ENCODE peak calls at places on chromosomes 16 and 17, in nine cellular contexts. K is dorsolateral prefrontal cortex; A is CD4-positive, alpha-beta memory T cell; Z is fibroblast of lung; P is tibial artery; W is HL-60; S is thyroid gland; B is CD4-positive, CD25-positive, alpha-beta regulatory T cell; C is neural progenitor cell. T is an unnamed sample.

GRCh38 chr17:77875881-77876509 is 82.5 kb upstream of the TNRC6C start:
- DNase-seq in K (no peak), A (no peak), Z (peak), P (no peak), W (no peak), S (no peak), B (no peak), C (no peak), T (no peak)

GRCh38 chr16:84959045-84959576 is 52.2 kb downstream of the ZDHHC7 start:
- DNase-seq in K (no peak), A (no peak), Z (no peak), P (no peak), W (peak), S (no peak), B (no peak), C (no peak), T (peak)

GRCh38 chr17:33687831-33688230 is 394.7 kb upstream of the ASIC2 start:
- DNase-seq in K (no peak), A (no peak), Z (no peak), P (no peak), W (no peak), S (no peak), B (no peak), C (no peak), T (no peak)

GRCh38 chr17:40121191-40121885 is 433 bp upstream of the MSL1 start:
- DNase-seq in K (peak), A (peak), Z (peak), P (no peak), W (peak), S (peak), B (no peak), C (peak), T (peak)

GRCh38 chr16:30561212-30561816 is 3.1 kb upstream of the ZNF764 start:
- DNase-seq in K (no peak), A (no peak), Z (no peak), P (no peak), W (no peak), S (peak), B (peak), C (peak), T (peak)

GRCh38 chr16:84559311-84559932 is 55.0 kb upstream of the MEAK7 start:
- DNase-seq in K (no peak), A (no peak), Z (no peak), P (no peak), W (no peak), S (no peak), B (no peak), C (no peak), T (no peak)

GRCh38 chr17:1374426-1375177 is 25.4 kb downstream of the YWHAE start:
- DNase-seq in K (no peak), A (peak), Z (peak), P (no peak), W (no peak), S (no peak), B (peak), C (no peak), T (no peak)

GRCh38 chr16:55462241-55462640 is 16.8 kb upstream of the MMP2 start:
- DNase-seq in K (no peak), A (no peak), Z (no peak), P (no peak), W (no peak), S (no peak), B (no peak), C (no peak), T (no peak)

GRCh38 chr16:46808997-46809396 is 22.0 kb downstream of the C16orf87 start:
- DNase-seq in K (no peak), A (no peak), Z (no peak), P (no peak), W (no peak), S (no peak), B (no peak), C (no peak), T (no peak)

GRCh38 chr17:63436523-63437110 is 9.5 kb downstream of the CYB561 start:
- DNase-seq in K (no peak), A (no peak), Z (no peak), P (no peak), W (no peak), S (no peak), B (no peak), C (no peak), T (peak)

GRCh38 chr16:5502467-5502869 is 404.9 kb upstream of the EEF2KMT start:
- DNase-seq in K (peak), A (no peak), Z (peak), P (no peak), W (peak), S (peak), B (no peak), C (peak), T (no peak)

GRCh38 chr17:73480740-73481139 is 163.5 kb downstream of the SDK2 start:
- DNase-seq in K (peak), A (no peak), Z (no peak), P (no peak), W (peak), S (no peak), B (no peak), C (no peak), T (no peak)

GRCh38 chr16:21218135-21218534 is 6.8 kb upstream of the ZP2 start:
- DNase-seq in K (no peak), A (no peak), Z (no peak), P (no peak), W (peak), S (no peak), B (no peak), C (no peak), T (no peak)

GRCh38 chr16:79767597-79768280 is 167.2 kb upstream of the MAF start:
- DNase-seq in K (no peak), A (no peak), Z (peak), P (peak), W (no peak), S (peak), B (no peak), C (peak), T (no peak)

GRCh38 chr16:85011846-85012284 is 530 bp upstream of the ZDHHC7 start:
- DNase-seq in K (no peak), A (no peak), Z (no peak), P (no peak), W (no peak), S (no peak), B (no peak), C (no peak), T (no peak)

GRCh38 chr16:85552980-85553435 is 60.1 kb upstream of the GSE1 start:
- DNase-seq in K (no peak), A (peak), Z (no peak), P (no peak), W (no peak), S (no peak), B (no peak), C (peak), T (no peak)

GRCh38 chr17:46812624-46813318 is 5.7 kb downstream of the WNT3 start:
- DNase-seq in K (no peak), A (no peak), Z (no peak), P (no peak), W (no peak), S (no peak), B (no peak), C (no peak), T (no peak)

GRCh38 chr17:81741049-81741593 is 29.0 kb downstream of the SLC25A10 start:
- DNase-seq in K (no peak), A (no peak), Z (no peak), P (no peak), W (no peak), S (no peak), B (no peak), C (no peak), T (no peak)

GRCh38 chr16:85490971-85491771 is 122.0 kb upstream of the GSE1 start:
- DNase-seq in K (no peak), A (peak), Z (no peak), P (no peak), W (peak), S (no peak), B (peak), C (peak), T (no peak)

GRCh38 chr17:2042355-2042929 is 620 bp downstream of the OVCA2 start:
- DNase-seq in K (no peak), A (no peak), Z (no peak), P (no peak), W (no peak), S (peak), B (no peak), C (peak), T (no peak)

GRCh38 chr17:42249681-42250446 is 26.3 kb downstream of the STAT5B start:
- DNase-seq in K (no peak), A (peak), Z (no peak), P (no peak), W (no peak), S (no peak), B (peak), C (no peak), T (no peak)

GRCh38 chr16:67632415-67633172 is 12.3 kb upstream of the CARMIL2 start:
- DNase-seq in K (peak), A (no peak), Z (no peak), P (no peak), W (no peak), S (peak), B (no peak), C (no peak), T (no peak)

GRCh38 chr16:82263456-82264159 is 93.6 kb upstream of the MPHOSPH6 start:
- DNase-seq in K (peak), A (peak), Z (peak), P (peak), W (peak), S (peak), B (peak), C (peak), T (no peak)

GRCh38 chr17:64097196-64097936 is 32.6 kb downstream of the ERN1 start:
- DNase-seq in K (no peak), A (no peak), Z (peak), P (no peak), W (no peak), S (no peak), B (no peak), C (no peak), T (no peak)

GRCh38 chr17:50911890-50912289 is 45.7 kb upstream of the TOB1 start:
- DNase-seq in K (no peak), A (no peak), Z (no peak), P (no peak), W (no peak), S (no peak), B (no peak), C (no peak), T (no peak)

GRCh38 chr16:54927125-54928015 is 3.3 kb upstream of the IRX5 start:
- DNase-seq in K (no peak), A (no peak), Z (peak), P (no peak), W (no peak), S (no peak), B (no peak), C (no peak), T (no peak)

GRCh38 chr17:64074704-64075484 is 54.5 kb upstream of the ICAM2 start:
- DNase-seq in K (no peak), A (no peak), Z (peak), P (no peak), W (peak), S (no peak), B (no peak), C (no peak), T (no peak)

GRCh38 chr17:41932821-41933389 is 2.5 kb downstream of the ODAD4 start:
- DNase-seq in K (no peak), A (no peak), Z (no peak), P (no peak), W (peak), S (no peak), B (no peak), C (no peak), T (no peak)

GRCh38 chr17:75645889-75646625 is 12.8 kb downstream of the SMIM5 start:
- DNase-seq in K (peak), A (no peak), Z (no peak), P (peak), W (peak), S (no peak), B (no peak), C (no peak), T (peak)

GRCh38 chr17:4554441-4554996 is 665 bp downstream of the MYBBP1A start:
- DNase-seq in K (no peak), A (no peak), Z (no peak), P (no peak), W (no peak), S (no peak), B (no peak), C (no peak), T (no peak)

GRCh38 chr17:44095647-44096496 is 25.3 kb downstream of the G6PC3 start:
- DNase-seq in K (no peak), A (no peak), Z (peak), P (peak), W (peak), S (peak), B (no peak), C (peak), T (no peak)

GRCh38 chr17:48228720-48229119 is 121.2 kb downstream of the SNX11 start:
- DNase-seq in K (no peak), A (no peak), Z (no peak), P (no peak), W (no peak), S (no peak), B (no peak), C (peak), T (no peak)

GRCh38 chr16:49939495-49939894 is 83.6 kb upstream of the ZNF423 start:
- DNase-seq in K (no peak), A (no peak), Z (no peak), P (no peak), W (no peak), S (no peak), B (no peak), C (no peak), T (no peak)

GRCh38 chr16:72840591-72841381 is 207.1 kb downstream of the ZFHX3 start:
- DNase-seq in K (no peak), A (no peak), Z (no peak), P (no peak), W (peak), S (peak), B (no peak), C (no peak), T (no peak)

GRCh38 chr17:47704116-47704515 is 10.2 kb downstream of the TBKBP1 start:
- DNase-seq in K (no peak), A (no peak), Z (no peak), P (no peak), W (peak), S (no peak), B (no peak), C (no peak), T (peak)

GRCh38 chr16:72856797-72857196 is 191.1 kb downstream of the ZFHX3 start:
- DNase-seq in K (no peak), A (no peak), Z (no peak), P (no peak), W (peak), S (peak), B (no peak), C (peak), T (no peak)

GRCh38 chr16:17927015-17927414 is 409.5 kb downstream of the NPIPA8 start:
- DNase-seq in K (no peak), A (no peak), Z (no peak), P (no peak), W (no peak), S (no peak), B (no peak), C (no peak), T (no peak)

DNA sequence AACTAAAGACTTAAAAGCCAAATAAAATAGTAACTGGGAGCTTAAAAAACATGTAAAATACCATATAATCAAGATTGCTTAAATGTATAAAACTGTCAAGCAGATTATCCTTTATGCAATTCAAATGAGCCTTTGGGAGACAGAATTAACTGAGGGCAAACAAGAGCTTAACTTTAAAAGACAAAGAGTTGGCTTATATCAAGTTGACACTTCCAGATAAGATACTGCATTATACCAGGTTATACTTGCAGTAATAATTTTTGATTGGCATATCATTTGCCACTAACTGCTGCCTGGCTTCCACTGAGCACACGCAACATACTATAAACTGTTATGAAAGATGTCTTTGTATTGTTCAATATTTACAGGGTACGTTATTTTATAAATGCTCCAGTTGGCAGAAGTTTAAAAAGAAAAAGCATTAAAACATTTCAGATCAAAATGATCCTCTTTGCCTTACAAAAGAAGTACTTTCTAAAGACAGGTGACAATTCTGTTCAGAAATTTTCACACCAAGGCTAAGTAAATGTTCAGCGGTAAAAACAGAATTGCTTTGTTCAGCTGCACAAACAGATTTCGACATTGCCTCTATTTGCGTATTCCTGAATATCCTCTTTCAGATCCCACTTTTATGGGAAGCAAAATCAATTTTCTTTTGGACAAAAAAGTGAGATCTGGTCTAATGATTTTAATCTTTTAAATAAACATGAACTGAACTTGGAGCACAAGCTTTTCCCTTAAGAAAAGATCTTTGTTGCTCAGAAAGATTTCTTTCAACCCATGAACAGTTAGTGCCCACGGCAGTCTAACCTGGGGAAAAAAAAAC is 50.7 kb downstream of the TOX3 start:
- DNase-seq in K (no peak), A (no peak), Z (no peak), P (no peak), W (no peak), S (no peak), B (no peak), C (no peak), T (no peak)
- H3K27ac ChIP-seq in K (peak), A (no peak), Z (no peak), P (no peak), W (no peak), S (no peak), B (no peak), C (no peak), T (no peak)

GRCh38 chr17:65294184-65294719 is 157.1 kb downstream of the RGS9 start:
- DNase-seq in K (peak), A (peak), Z (peak), P (peak), W (peak), S (peak), B (peak), C (peak), T (no peak)
- H3K27ac ChIP-seq in K (no peak), A (no peak), Z (no peak), P (no peak), W (no peak), S (no peak), B (no peak), C (no peak), T (no peak)

DNA sequence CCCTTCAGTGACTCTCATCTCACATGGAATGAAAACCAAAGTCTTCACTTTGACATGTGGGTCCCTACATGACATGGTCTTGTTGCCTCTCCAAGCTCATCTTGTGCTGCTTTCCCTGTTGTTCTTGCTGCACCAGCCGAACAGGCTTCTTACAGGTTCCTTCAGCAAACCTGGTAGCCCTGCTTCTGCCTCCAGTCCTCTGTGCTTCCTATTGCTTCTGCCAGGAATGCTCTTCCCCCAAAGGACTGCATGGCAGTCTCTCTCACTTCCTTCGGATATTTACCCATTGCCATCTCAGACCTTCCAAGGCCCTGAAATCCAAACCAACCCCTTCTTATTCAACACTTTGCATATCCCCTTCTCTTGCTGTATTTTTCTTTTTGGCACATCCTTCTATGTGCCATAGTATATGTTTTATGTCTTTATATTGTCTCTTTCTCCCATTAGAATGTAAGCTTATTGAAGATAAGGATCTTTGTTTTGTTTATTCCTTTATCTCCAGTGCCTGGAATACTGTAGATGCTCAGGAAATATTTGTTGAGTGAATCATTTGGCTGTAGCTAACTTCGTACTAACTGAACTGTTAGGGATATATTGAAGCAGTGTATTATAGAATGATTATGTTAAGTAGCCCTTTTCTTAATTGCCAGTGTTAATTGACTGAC is 57.9 kb upstream of the SLC12A3 start:
- DNase-seq in K (no peak), A (no peak), Z (peak), P (no peak), W (no peak), S (no peak), B (no peak), C (no peak), T (no peak)
- H3K27ac ChIP-seq in K (no peak), A (no peak), Z (no peak), P (no peak), W (no peak), S (no peak), B (no peak), C (no peak), T (peak)

GRCh38 chr17:59332890-59333377 is 1.5 kb downstream of the YPEL2 start:
- DNase-seq in K (no peak), A (no peak), Z (no peak), P (peak), W (peak), S (peak), B (no peak), C (no peak), T (peak)

GRCh38 chr17:59330314-59330942 is 1.0 kb upstream of the YPEL2 start:
- DNase-seq in K (no peak), A (no peak), Z (no peak), P (peak), W (no peak), S (peak), B (peak), C (peak), T (no peak)

GRCh38 chr17:59331929-59332889 is 754 bp downstream of the YPEL2 start:
- DNase-seq in K (no peak), A (peak), Z (no peak), P (peak), W (no peak), S (peak), B (peak), C (peak), T (peak)

GRCh38 chr17:59329558-59330313 is 1.7 kb upstream of the YPEL2 start:
- DNase-seq in K (peak), A (peak), Z (peak), P (peak), W (peak), S (peak), B (peak), C (peak), T (peak)

GRCh38 chr17:59331129-59331928 is at the start of gene YPEL2:
- DNase-seq in K (peak), A (peak), Z (peak), P (peak), W (peak), S (peak), B (peak), C (peak), T (peak)
- H3K27ac ChIP-seq in K (peak), A (peak), Z (no peak), P (peak), W (peak), S (peak), B (peak), C (no peak), T (peak)